ENCODE peak calls at places on chromosomes 13 and 19, in seven cellular contexts. Z is stomach, L is type B pancreatic cell, M is B cell, C is lower leg skin, H is astrocyte of the spinal cord, K is fibroblast of lung. W is an unnamed sample.

GRCh38 chr19:1258707-1259205 is 10.4 kb downstream of the MIDN start:
- DNase-seq in L (no peak), K (no peak), Z (no peak), H (no peak), M (no peak), C (no peak), W (no peak)

GRCh38 chr13:46472384-46472783 is 80.6 kb upstream of the LRCH1 start:
- DNase-seq in L (no peak), M (no peak), Z (no peak), K (no peak), H (no peak), C (no peak), W (no peak)

GRCh38 chr13:99827011-99827410 is 144.6 kb downstream of the ZIC5 start:
- DNase-seq in Z (no peak), K (no peak), C (no peak), M (no peak), H (peak), L (no peak), W (no peak)

GRCh38 chr13:72648513-72649065 is 78.8 kb downstream of the MZT1 start:
- DNase-seq in Z (no peak), C (no peak), H (no peak), L (no peak), K (peak), M (no peak), W (no peak)

GRCh38 chr19:33806434-33806881 is 9.8 kb downstream of the KCTD15 start:
- DNase-seq in K (no peak), M (no peak), Z (no peak), C (peak), H (no peak), L (no peak), W (no peak)

GRCh38 chr13:97058896-97059295 is 64.6 kb upstream of the OXGR1 start:
- DNase-seq in C (no peak), K (peak), Z (no peak), H (peak), M (no peak), L (no peak), W (no peak)

GRCh38 chr19:38648789-38649304 is 1.4 kb downstream of the ACTN4 start:
- DNase-seq in L (no peak), Z (no peak), H (no peak), C (no peak), K (no peak), M (no peak), W (no peak)

GRCh38 chr13:21039097-21039800 is 22.1 kb downstream of the LATS2 start:
- DNase-seq in K (no peak), C (no peak), L (no peak), Z (no peak), H (no peak), M (no peak), W (no peak)

GRCh38 chr19:10227215-10227971 is 3.7 kb downstream of the S1PR2 start:
- DNase-seq in C (peak), K (peak), M (no peak), L (no peak), H (no peak), Z (no peak), W (no peak)

GRCh38 chr13:102322211-102322610 is 79.6 kb downstream of the FGF14 start:
- DNase-seq in M (no peak), Z (no peak), K (no peak), L (no peak), C (no peak), H (no peak), W (no peak)

GRCh38 chr13:72458701-72459100 is 268.7 kb downstream of the MZT1 start:
- DNase-seq in Z (no peak), M (no peak), H (peak), L (no peak), C (no peak), K (peak), W (no peak)

GRCh38 chr13:95624020-95624419 is 20.5 kb downstream of the DZIP1 start:
- DNase-seq in C (no peak), K (peak), L (no peak), Z (no peak), M (no peak), H (peak), W (no peak)

GRCh38 chr13:38648912-38649311 is 38.0 kb upstream of the FREM2 start:
- DNase-seq in L (no peak), C (no peak), K (no peak), Z (no peak), H (no peak), M (no peak), W (no peak)

GRCh38 chr19:53812335-53812734 is 11.8 kb downstream of the NLRP12 start:
- DNase-seq in M (no peak), C (no peak), H (no peak), L (no peak), Z (no peak), K (no peak), W (no peak)

GRCh38 chr19:21484631-21485030 is 20.8 kb upstream of the ZNF429 start:
- DNase-seq in Z (no peak), H (no peak), M (no peak), L (no peak), C (no peak), K (no peak), W (no peak)

GRCh38 chr13:95335667-95336066 is 34.4 kb upstream of the ABCC4 start:
- DNase-seq in C (no peak), H (no peak), Z (no peak), K (no peak), L (no peak), M (no peak), W (no peak)

GRCh38 chr19:18385675-18386542 is at the start of gene GDF15:
- DNase-seq in C (peak), H (peak), K (peak), M (no peak), L (peak), Z (peak), W (no peak)

GRCh38 chr19:48696353-48697010 is 711 bp downstream of the FUT2 start:
- DNase-seq in Z (peak), C (no peak), H (no peak), M (no peak), L (no peak), K (no peak), W (no peak)

GRCh38 chr19:11581740-11582139 is 4.3 kb upstream of the ACP5 start:
- DNase-seq in H (no peak), K (no peak), M (peak), C (no peak), L (no peak), Z (no peak), W (no peak)

GRCh38 chr19:19260417-19260816 is 12.7 kb downstream of the TM6SF2 start:
- DNase-seq in H (no peak), K (no peak), L (no peak), Z (no peak), M (peak), C (no peak), W (no peak)

GRCh38 chr13:92952161-92952560 is 274.4 kb upstream of the GPC6 start:
- DNase-seq in M (no peak), Z (no peak), L (no peak), K (no peak), C (no peak), H (no peak), W (no peak)

GRCh38 chr13:40102854-40103253 is 447.4 kb downstream of the COG6 start:
- DNase-seq in M (no peak), H (peak), Z (peak), L (no peak), K (no peak), C (no peak), W (no peak)

GRCh38 chr13:102536695-102537485 is 59.9 kb upstream of the TPP2 start:
- DNase-seq in Z (no peak), C (no peak), M (no peak), K (no peak), H (no peak), L (no peak), W (no peak)

GRCh38 chr19:16594681-16595091 is 22.5 kb upstream of the SLC35E1 start:
- DNase-seq in H (no peak), K (no peak), C (no peak), M (no peak), Z (no peak), L (no peak), W (no peak)
- TF ChIP-seq CTCF in H (no peak), K (no peak), C (no peak), M (no peak), Z (no peak), L (no peak), W (no peak)

GRCh38 chr19:6737284-6737872 is at the start of gene GPR108:
- DNase-seq in K (peak), M (peak), L (peak), C (peak), Z (peak), H (peak), W (peak)

GRCh38 chr19:6737873-6738725 is 719 bp upstream of the GPR108 start:
- DNase-seq in L (no peak), C (peak), Z (peak), K (peak), M (peak), H (peak), W (peak)

GRCh38 chr19:6739884-6740588 is 556 bp downstream of the TRIP10 start:
- DNase-seq in K (peak), C (peak), M (no peak), Z (peak), H (peak), L (no peak), W (no peak)

GRCh38 chr19:6739390-6739883 is at the start of gene TRIP10:
- DNase-seq in H (peak), L (no peak), C (peak), K (peak), M (peak), Z (peak), W (peak)

GRCh38 chr19:6738726-6739389 is 622 bp upstream of the TRIP10 start:
- DNase-seq in L (no peak), C (peak), M (no peak), H (no peak), Z (peak), K (no peak), W (no peak)
- TF ChIP-seq CTCF in L (peak), C (no peak), M (peak), H (no peak), Z (no peak), K (no peak), W (peak)

GRCh38 chr19:2982556-2982955 is 5.2 kb downstream of the TLE6 start:
- DNase-seq in M (no peak), H (peak), K (no peak), L (no peak), C (no peak), Z (no peak), W (no peak)

GRCh38 chr19:2984196-2984490 is 6.8 kb downstream of the TLE6 start:
- DNase-seq in L (no peak), C (no peak), K (no peak), H (no peak), Z (no peak), M (no peak), W (no peak)

GRCh38 chr19:2983351-2984195 is 6.2 kb downstream of the TLE6 start:
- DNase-seq in H (peak), L (peak), Z (no peak), C (no peak), M (no peak), K (peak), W (no peak)

GRCh38 chr19:2981898-2982297 is 4.5 kb downstream of the TLE6 start:
- DNase-seq in Z (no peak), M (no peak), H (no peak), L (no peak), C (no peak), K (no peak), W (no peak)

DNA sequence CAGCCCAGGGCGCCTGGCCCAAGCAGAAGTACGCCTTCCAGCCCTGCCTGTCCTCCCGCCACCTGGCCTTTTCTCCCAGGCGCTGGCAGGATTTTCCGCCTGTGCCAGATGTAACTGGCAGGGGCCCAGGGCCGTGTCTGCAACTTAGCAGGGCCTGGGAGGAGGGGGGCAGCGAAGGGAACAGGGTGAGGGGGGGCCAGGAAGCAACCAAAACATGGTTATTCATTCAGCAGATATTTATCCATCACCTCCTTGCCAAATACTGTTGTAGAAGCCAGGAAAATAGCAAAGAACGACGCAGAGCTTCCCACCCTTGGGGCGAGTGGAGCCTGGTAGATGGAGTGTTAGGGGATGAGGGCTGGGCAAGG is 5.6 kb downstream of the TLE6 start:
- DNase-seq in H (peak), M (no peak), L (no peak), C (peak), Z (peak), K (peak), W (no peak)
- TF ChIP-seq CTCF in H (no peak), M (no peak), L (no peak), C (no peak), Z (no peak), K (no peak), W (no peak)

GRCh38 chr13:58300224-58300623 is 668.7 kb downstream of the PCDH17 start:
- DNase-seq in L (no peak), M (no peak), K (peak), Z (no peak), H (peak), C (no peak), W (no peak)
- TF ChIP-seq CTCF in L (no peak), M (no peak), K (no peak), Z (no peak), H (no peak), C (no peak), W (no peak)